ENCODE peak calls at places on chromosomes 11 and 22, in five cellular contexts. M is mammary epithelial cell, Q is SK-N-SH, L is right lobe of liver, A is body of pancreas. D is an unnamed sample.

GRCh38 chr22:32880906-32881596 is 79.5 kb downstream of the TIMP3 start:
- DNase-seq in M (no peak), Q (peak; percentile 89), L (peak; percentile 58), A (peak; percentile 45), D (peak; percentile 74)

GRCh38 chr11:5317301-5317700 is 6.8 kb downstream of the OR51B2 start:
- DNase-seq in M (no peak), Q (no peak), L (no peak), A (no peak), D (no peak)

GRCh38 chr11:104275992-104276391 is 112.0 kb upstream of the PDGFD start:
- DNase-seq in M (peak; percentile 35), Q (no peak), L (no peak), A (no peak), D (no peak)

GRCh38 chr11:101916422-101916821 is at the start of gene ANGPTL5:
- DNase-seq in M (no peak), Q (no peak), L (no peak), A (no peak), D (no peak)

GRCh38 chr22:37806409-37807338 is 1.1 kb upstream of the GCAT start:
- DNase-seq in M (peak; percentile 64), Q (peak; percentile 28), L (peak; percentile 40), A (peak; percentile 49), D (no peak)

GRCh38 chr11:119982517-119983239 is 155.2 kb downstream of the TRIM29 start:
- DNase-seq in M (no peak), Q (no peak), L (no peak), A (no peak), D (no peak)

GRCh38 chr11:132589802-132590201 is 942.5 kb downstream of the OPCML start:
- DNase-seq in M (no peak), Q (no peak), L (no peak), A (no peak), D (no peak)

GRCh38 chr11:113979427-113979826 is 4.5 kb downstream of the HTR3A start:
- DNase-seq in M (no peak), Q (no peak), L (no peak), A (no peak), D (no peak)

GRCh38 chr11:104841185-104841584 is 57.1 kb downstream of the CASP12 start:
- DNase-seq in M (no peak), Q (no peak), L (no peak), A (no peak), D (no peak)

GRCh38 chr22:37018815-37019308 is 385 bp downstream of the TST start:
- DNase-seq in M (peak; percentile 25), Q (peak; percentile 68), L (peak; percentile 59), A (peak; percentile 53), D (peak; percentile 49)

GRCh38 chr11:121053244-121053643 is 29.3 kb downstream of the TBCEL start:
- DNase-seq in M (no peak), Q (no peak), L (no peak), A (no peak), D (no peak)

GRCh38 chr11:72730243-72730642 is 22.0 kb downstream of the ARAP1 start:
- DNase-seq in M (no peak), Q (no peak), L (no peak), A (no peak), D (no peak)

GRCh38 chr22:29306175-29306829 is at the start of gene GAS2L1:
- DNase-seq in M (peak; percentile 70), Q (peak; percentile 96), L (peak; percentile 89), A (peak; percentile 79), D (peak; percentile 92)

GRCh38 chr11:9092846-9093778 is 1.7 kb upstream of the SCUBE2 start:
- DNase-seq in M (no peak), Q (peak; percentile 58), L (no peak), A (peak; percentile 42), D (no peak)
- TF ChIP-seq CTCF in M (no peak), Q (peak; percentile 41), L (peak; percentile 19), A (peak; percentile 40), D (no peak)

GRCh38 chr11:7892751-7893356 is 38.2 kb downstream of the OR10A6 start:
- DNase-seq in M (peak; percentile 49), Q (peak; percentile 56), L (no peak), A (peak; percentile 30), D (no peak)
- TF ChIP-seq CTCF in M (peak; percentile 80), Q (peak; percentile 80), L (peak; percentile 73), A (peak; percentile 88), D (peak; percentile 75)

GRCh38 chr11:19311306-19312030 is 70.7 kb upstream of the E2F8 start:
- DNase-seq in M (peak; percentile 24), Q (peak; percentile 66), L (peak; percentile 53), A (peak; percentile 71), D (peak; percentile 86)
- TF ChIP-seq CTCF in M (peak; percentile 95), Q (peak; percentile 85), L (peak; percentile 90), A (peak; percentile 77), D (peak; percentile 92)

DNA sequence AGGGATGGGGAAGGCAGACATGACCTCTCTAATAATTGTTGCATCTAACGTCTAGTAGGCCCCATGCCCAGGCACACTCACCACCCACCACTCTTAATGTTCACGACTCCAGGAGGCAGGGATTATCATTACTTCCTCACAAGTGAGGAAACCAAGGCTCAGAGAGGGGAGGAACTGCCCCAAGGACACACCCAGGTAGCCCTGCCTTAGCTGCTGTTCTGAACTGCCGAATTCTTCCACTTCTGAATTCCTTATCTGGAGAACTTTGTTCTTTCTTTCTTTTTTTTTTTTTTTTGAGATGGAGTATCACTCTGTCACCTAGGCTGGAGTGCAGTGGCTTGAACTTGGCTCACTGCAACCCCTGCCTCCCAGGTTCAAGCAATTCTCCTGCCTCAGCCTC is 16.7 kb downstream of the SLCO2B1 start:
- DNase-seq in M (no peak), Q (no peak), L (no peak), A (no peak), D (no peak)
- TF ChIP-seq CTCF in M (no peak), Q (no peak), L (no peak), A (no peak), D (no peak)

GRCh38 chr11:59520741-59521140 is 9.4 kb downstream of the OR4D9 start:
- DNase-seq in M (no peak), Q (no peak), L (no peak), A (no peak), D (no peak)

GRCh38 chr11:59528741-59529140 is 17.4 kb downstream of the OR4D9 start:
- DNase-seq in M (no peak), Q (no peak), L (no peak), A (no peak), D (no peak)

DNA sequence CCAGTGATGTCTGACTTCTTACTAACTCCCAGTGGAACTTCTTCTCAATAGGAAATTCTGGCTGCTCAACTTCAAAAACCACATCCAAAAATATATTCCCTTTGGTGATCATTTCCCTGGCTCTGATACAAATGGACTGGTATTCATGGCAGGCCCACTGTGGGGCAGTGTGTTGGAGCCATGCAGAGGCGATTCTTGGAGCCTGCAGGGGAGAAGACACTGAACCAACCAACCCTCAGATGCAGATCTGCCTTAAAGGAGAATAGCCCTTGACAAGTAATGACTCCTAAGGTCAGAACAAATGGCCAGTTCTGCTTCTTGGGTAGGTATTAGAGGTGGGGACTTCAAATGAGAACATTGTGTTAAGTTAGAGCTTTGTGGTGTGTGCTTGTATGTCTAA is 12.2 kb downstream of the OR4D9 start:
- DNase-seq in M (no peak), Q (no peak), L (no peak), A (no peak), D (no peak)
- TF ChIP-seq CTCF in M (peak; percentile 5), Q (no peak), L (no peak), A (no peak), D (no peak)

GRCh38 chr11:108734956-108735559 is 70.2 kb downstream of the DDX10 start:
- DNase-seq in M (no peak), Q (peak; percentile 1), L (no peak), A (no peak), D (no peak)
- TF ChIP-seq CTCF in M (peak; percentile 44), Q (peak; percentile 61), L (peak; percentile 61), A (peak; percentile 37), D (peak; percentile 54)

GRCh38 chr22:44729391-44730012 is 22.9 kb upstream of the ARHGAP8 start:
- DNase-seq in M (no peak), Q (peak; percentile 95), L (peak; percentile 37), A (peak; percentile 35), D (no peak)
- TF ChIP-seq CTCF in M (no peak), Q (no peak), L (no peak), A (no peak), D (no peak)

DNA sequence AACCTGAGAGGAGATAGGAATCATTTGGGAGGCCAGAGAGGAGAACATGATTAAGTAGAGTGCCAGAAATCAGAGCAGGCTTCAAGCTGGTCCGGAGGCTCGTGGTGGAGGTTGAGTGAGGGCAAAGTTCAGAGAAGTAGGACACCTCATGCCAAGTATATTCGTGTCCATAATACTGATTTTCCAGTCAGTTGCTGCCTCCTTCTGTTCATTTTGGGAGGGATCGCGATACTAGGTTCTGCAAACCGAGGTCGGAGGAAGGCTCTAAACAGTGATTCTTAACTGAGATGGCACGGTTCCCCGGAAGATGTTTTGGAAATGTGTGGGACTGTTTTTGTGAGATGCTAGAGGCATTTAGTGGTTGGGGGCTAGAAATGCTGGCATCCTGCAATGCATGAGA is 13.6 kb upstream of the CD3E start:
- DNase-seq in M (peak; percentile 63), Q (no peak), L (peak; percentile 27), A (peak; percentile 73), D (no peak)
- TF ChIP-seq CTCF in M (peak; percentile 67), Q (peak; percentile 41), L (peak; percentile 66), A (peak; percentile 85), D (no peak)

DNA sequence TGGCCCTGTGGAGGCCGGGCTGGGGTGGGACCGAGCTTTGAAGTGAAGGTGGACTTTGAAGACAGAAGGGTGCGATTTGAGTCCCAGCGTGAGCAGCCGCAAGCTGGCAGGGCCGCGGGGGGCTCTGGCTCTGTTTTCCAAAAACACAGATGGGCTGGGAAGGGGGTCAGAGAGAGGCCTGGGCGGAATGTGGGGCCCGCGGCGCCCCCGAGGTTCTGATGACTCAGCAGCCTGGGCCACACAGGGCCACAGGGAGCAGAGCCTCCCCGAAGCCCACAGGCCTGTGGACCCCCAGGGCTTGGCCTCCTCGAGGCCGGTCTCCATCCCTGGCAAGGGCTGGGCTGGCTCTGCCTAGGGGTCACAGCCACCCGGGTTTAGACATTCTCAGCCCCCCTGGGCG is 6.1 kb downstream of the INS start:
- DNase-seq in M (no peak), Q (no peak), L (no peak), A (no peak), D (no peak)
- TF ChIP-seq CTCF in M (no peak), Q (no peak), L (no peak), A (no peak), D (no peak)